ENCODE peak calls at places on chromosomes 4 and X, in four cellular contexts. One of them, this sample, is unnamed.

GRCh38 chrX:136268051-136269048 is 17.1 kb upstream of the MAP7D3 start:
- DNase-seq in brain microvascular endothelial cell: no peak
- DNase-seq in brain pericyte: no peak
- DNase-seq in cardiac fibroblast: peak
- DNase-seq in this sample: peak

GRCh38 chrX:71168134-71168533 is 23.5 kb downstream of the NLGN3 start:
- DNase-seq in brain microvascular endothelial cell: no peak
- DNase-seq in brain pericyte: no peak
- DNase-seq in cardiac fibroblast: no peak
- DNase-seq in this sample: no peak

GRCh38 chr4:18051281-18051680 is 29.7 kb upstream of the LCORL start:
- DNase-seq in brain microvascular endothelial cell: no peak
- DNase-seq in brain pericyte: no peak
- DNase-seq in cardiac fibroblast: no peak
- DNase-seq in this sample: peak

GRCh38 chrX:13762015-13762414 is 27.5 kb downstream of the OFD1 start:
- DNase-seq in brain microvascular endothelial cell: no peak
- DNase-seq in brain pericyte: no peak
- DNase-seq in cardiac fibroblast: no peak
- DNase-seq in this sample: no peak

GRCh38 chr4:8355864-8356565 is 84.5 kb downstream of the ACOX3 start:
- DNase-seq in brain microvascular endothelial cell: peak
- DNase-seq in brain pericyte: no peak
- DNase-seq in cardiac fibroblast: peak
- DNase-seq in this sample: no peak

GRCh38 chrX:34521563-34521962 is 135.5 kb downstream of the TMEM47 start:
- DNase-seq in brain microvascular endothelial cell: no peak
- DNase-seq in brain pericyte: no peak
- DNase-seq in cardiac fibroblast: peak
- DNase-seq in this sample: peak

GRCh38 chr4:136637071-136637777 is 895.1 kb downstream of the PCDH18 start:
- DNase-seq in brain microvascular endothelial cell: peak
- DNase-seq in brain pericyte: no peak
- DNase-seq in cardiac fibroblast: peak
- DNase-seq in this sample: peak

GRCh38 chr4:73836373-73837269 is at the start of gene CXCL6:
- DNase-seq in brain microvascular endothelial cell: no peak
- DNase-seq in brain pericyte: no peak
- DNase-seq in cardiac fibroblast: peak
- DNase-seq in this sample: no peak

GRCh38 chr4:145709843-145710242 is 29.9 kb downstream of the C4orf51 start:
- DNase-seq in brain microvascular endothelial cell: peak
- DNase-seq in brain pericyte: no peak
- DNase-seq in cardiac fibroblast: peak
- DNase-seq in this sample: peak

GRCh38 chr4:70704333-70705145 is 16.2 kb downstream of the UTP3 start:
- DNase-seq in brain microvascular endothelial cell: peak
- DNase-seq in brain pericyte: no peak
- DNase-seq in cardiac fibroblast: peak
- DNase-seq in this sample: peak

GRCh38 chr4:5751918-5752802 is 41.2 kb downstream of the EVC start:
- DNase-seq in brain microvascular endothelial cell: peak
- DNase-seq in brain pericyte: no peak
- DNase-seq in cardiac fibroblast: peak
- DNase-seq in this sample: peak

GRCh38 chr4:76696109-76696508 is 201.8 kb downstream of the SOWAHB start:
- DNase-seq in brain microvascular endothelial cell: no peak
- DNase-seq in brain pericyte: no peak
- DNase-seq in cardiac fibroblast: no peak
- DNase-seq in this sample: no peak

GRCh38 chr4:13524504-13525243 is 19.6 kb downstream of the NKX3-2 start:
- DNase-seq in brain microvascular endothelial cell: no peak
- DNase-seq in brain pericyte: no peak
- DNase-seq in cardiac fibroblast: peak
- DNase-seq in this sample: peak

GRCh38 chr4:130712038-130712437 is 1616.1 kb downstream of the C4orf33 start:
- DNase-seq in brain microvascular endothelial cell: no peak
- DNase-seq in brain pericyte: no peak
- DNase-seq in cardiac fibroblast: peak
- DNase-seq in this sample: peak

GRCh38 chrX:129961180-129962083 is 21.0 kb upstream of the BCORL1 start:
- DNase-seq in brain microvascular endothelial cell: peak
- DNase-seq in brain pericyte: no peak
- DNase-seq in cardiac fibroblast: no peak
- DNase-seq in this sample: no peak

This sample was measured in fibroblast of mammary gland.